ENCODE peak calls at places on chromosomes 11 and 22, in five cellular contexts. Z is HFFc6; S is SW 1271; C is retina; V is stimulated activated CD8-positive, alpha-beta memory T cell treated with anti-CD3 and anti-CD28 coated beads, Interleukin-15, amount 100 ng/mL, for 48 hours. D is an unnamed sample.

GRCh38 chr22:49310354-49310753 is 517.3 kb downstream of the BRD1 start:
- DNase-seq in V (no peak), C (no peak), Z (no peak), S (no peak), D (peak; percentile 3)

GRCh38 chr11:48011125-48012050 is 31.0 kb downstream of the PTPRJ start:
- DNase-seq in C (no peak), Z (no peak), S (no peak), V (no peak), D (no peak)

GRCh38 chr11:61545921-61546320 is 35.0 kb downstream of the SYT7 start:
- DNase-seq in C (no peak), Z (no peak), S (no peak), V (no peak), D (no peak)

GRCh38 chr22:40654522-40655167 is 18.1 kb upstream of the MRTFA start:
- DNase-seq in Z (peak; percentile 69), V (no peak), S (no peak), C (peak; percentile 54), D (no peak)

GRCh38 chr22:25404556-25404922 is 159.9 kb upstream of the GRK3 start:
- DNase-seq in S (no peak), V (no peak), Z (no peak), C (peak; percentile 56), D (no peak)

GRCh38 chr11:47980907-47981621 is 705 bp downstream of the PTPRJ start:
- DNase-seq in C (peak; percentile 79), Z (peak; percentile 27), S (no peak), V (no peak), D (peak; percentile 63)

GRCh38 chr11:2787816-2788750 is 88.3 kb upstream of the KCNQ1OT1 start:
- DNase-seq in Z (no peak), S (no peak), V (no peak), C (no peak), D (peak; percentile 14)

GRCh38 chr11:250740-251299 is 14.0 kb downstream of the PSMD13 start:
- DNase-seq in S (no peak), C (peak; percentile 50), Z (peak; percentile 45), V (peak; percentile 49), D (peak; percentile 43)

GRCh38 chr11:122984186-122985011 is 2.8 kb upstream of the BSX start:
- DNase-seq in C (peak; percentile 74), Z (no peak), V (peak; percentile 6), S (no peak), D (no peak)

GRCh38 chr22:30159561-30160353 is 79.5 kb downstream of the HORMAD2 start:
- DNase-seq in S (no peak), Z (peak; percentile 22), V (no peak), C (no peak), D (no peak)

GRCh38 chr22:43090130-43090789 is 1.1 kb upstream of the TTLL1 start:
- DNase-seq in V (peak; percentile 34), Z (peak; percentile 78), S (peak; percentile 56), C (peak; percentile 57), D (no peak)

GRCh38 chr22:26983311-26983710 is 325.9 kb downstream of the MIAT start:
- DNase-seq in V (no peak), S (no peak), C (no peak), Z (no peak), D (no peak)

GRCh38 chr11:61851128-61851899 is 23.2 kb downstream of the FADS2 start:
- DNase-seq in Z (no peak), C (no peak), V (no peak), S (no peak), D (no peak)

GRCh38 chr11:66324626-66325025 is 7.8 kb upstream of the CD248 start:
- DNase-seq in V (no peak), C (no peak), S (no peak), Z (no peak), D (no peak)

GRCh38 chr11:117945047-117945820 is 16.0 kb upstream of the TMPRSS13 start:
- DNase-seq in Z (no peak), V (no peak), S (no peak), C (no peak), D (no peak)

GRCh38 chr11:7965386-7965785 is at the start of gene NLRP10:
- DNase-seq in Z (peak; percentile 90), S (no peak), C (no peak), V (no peak), D (no peak)

GRCh38 chr11:109867784-109868183 is 225.4 kb upstream of the ZC3H12C start:
- DNase-seq in V (no peak), C (no peak), Z (no peak), S (no peak), D (no peak)

GRCh38 chr11:2586793-2587131 is 113.0 kb downstream of the KCNQ1OT1 start:
- DNase-seq in C (no peak), S (no peak), Z (no peak), V (no peak), D (peak; percentile 7)

GRCh38 chr22:28915969-28916368 is 32.6 kb downstream of the ZNRF3 start:
- DNase-seq in V (no peak), C (no peak), S (no peak), Z (no peak), D (no peak)

GRCh38 chr11:44817207-44817944 is 90.6 kb downstream of the TSPAN18 start:
- DNase-seq in S (no peak), V (no peak), Z (peak; percentile 64), C (no peak), D (no peak)

GRCh38 chr22:17214416-17215043 is 4.7 kb downstream of the ADA2 start:
- DNase-seq in V (no peak), C (no peak), Z (no peak), S (no peak), D (no peak)

GRCh38 chr11:120512727-120513435 is 1.3 kb downstream of the GRIK4 start:
- DNase-seq in C (no peak), V (no peak), S (no peak), Z (no peak), D (no peak)

GRCh38 chr22:38114484-38115398 is 4.3 kb upstream of the BAIAP2L2 start:
- DNase-seq in S (no peak), Z (peak; percentile 83), C (peak; percentile 89), V (peak; percentile 65), D (peak; percentile 84)

D was measured in progenitor cell of endocrine pancreas.